ENCODE peak calls at places on chromosomes 16 and 17, in eight cellular contexts. F is CD4-positive, CD25-positive, alpha-beta regulatory T cell; I is GM23338; T is neural progenitor cell; V is IMR-90; S is transverse colon; J is bronchial epithelial cell; D is lung. X is an unnamed sample.
A peak's percentile ranks its signal among the peaks of the same experiment; 100 is the strongest.

GRCh38 chr16:2767140-2767731 is 9.8 kb downstream of the ELOB start:
- DNase-seq in F (no peak), I (no peak), T (no peak), V (no peak), S (no peak), J (no peak), D (no peak), X (no peak)

GRCh38 chr16:70660672-70661350 is 14.5 kb downstream of the IL34 start:
- DNase-seq in F (no peak), I (peak; percentile 75), T (no peak), V (no peak), S (no peak), J (no peak), D (no peak), X (no peak)

GRCh38 chr16:11152677-11153321 is 103.2 kb downstream of the SOCS1 start:
- DNase-seq in F (no peak), I (no peak), T (no peak), V (no peak), S (no peak), J (no peak), D (no peak), X (no peak)

GRCh38 chr17:81420769-81421462 is 25.7 kb downstream of the BAHCC1 start:
- DNase-seq in F (no peak), I (no peak), T (no peak), V (peak; percentile 49), S (no peak), J (no peak), D (no peak), X (no peak)

GRCh38 chr17:29102046-29102445 is 59.1 kb downstream of the PIPOX start:
- DNase-seq in F (no peak), I (no peak), T (no peak), V (no peak), S (no peak), J (no peak), D (no peak), X (no peak)

GRCh38 chr17:38464251-38464722 is 36.0 kb downstream of the ARHGAP23 start:
- DNase-seq in F (no peak), I (no peak), T (no peak), V (no peak), S (no peak), J (no peak), D (no peak), X (no peak)

GRCh38 chr17:40314557-40314953 is 5.6 kb downstream of the RARA start:
- DNase-seq in F (peak; percentile 50), I (no peak), T (no peak), V (peak; percentile 91), S (peak; percentile 92), J (peak; percentile 95), D (peak; percentile 94), X (no peak)

GRCh38 chr16:54286067-54286329 is 589 bp downstream of the IRX3 start:
- DNase-seq in F (no peak), I (no peak), T (no peak), V (no peak), S (no peak), J (no peak), D (no peak), X (no peak)

GRCh38 chr17:82985973-82986372 is 93.4 kb upstream of the METRNL start:
- DNase-seq in F (peak; percentile 50), I (peak; percentile 58), T (peak; percentile 71), V (peak; percentile 46), S (peak; percentile 47), J (no peak), D (peak; percentile 29), X (peak; percentile 59)

GRCh38 chr16:56950881-56951771 is 10.6 kb upstream of the CETP start:
- DNase-seq in F (peak; percentile 46), I (peak; percentile 82), T (peak; percentile 77), V (peak; percentile 51), S (peak; percentile 59), J (no peak), D (peak; percentile 37), X (peak; percentile 59)

GRCh38 chr16:4787627-4788482 is at the start of gene SEPTIN12:
- DNase-seq in F (no peak), I (peak; percentile 32), T (no peak), V (no peak), S (no peak), J (no peak), D (no peak), X (no peak)

GRCh38 chr16:52494621-52495020 is 52.3 kb downstream of the TOX3 start:
- DNase-seq in F (no peak), I (no peak), T (no peak), V (no peak), S (no peak), J (no peak), D (no peak), X (no peak)

GRCh38 chr16:15482748-15483118 is 48.3 kb downstream of the BMERB1 start:
- DNase-seq in F (no peak), I (no peak), T (no peak), V (no peak), S (no peak), J (no peak), D (no peak), X (no peak)

GRCh38 chr16:15486661-15487060 is 52.3 kb downstream of the BMERB1 start:
- DNase-seq in F (no peak), I (no peak), T (no peak), V (no peak), S (no peak), J (no peak), D (no peak), X (no peak)

GRCh38 chr16:15485175-15485574 is 50.8 kb downstream of the BMERB1 start:
- DNase-seq in F (no peak), I (no peak), T (no peak), V (no peak), S (no peak), J (no peak), D (no peak), X (no peak)

GRCh38 chr16:15483857-15484256 is 49.5 kb downstream of the BMERB1 start:
- DNase-seq in F (no peak), I (no peak), T (no peak), V (no peak), S (no peak), J (no peak), D (no peak), X (no peak)

DNA sequence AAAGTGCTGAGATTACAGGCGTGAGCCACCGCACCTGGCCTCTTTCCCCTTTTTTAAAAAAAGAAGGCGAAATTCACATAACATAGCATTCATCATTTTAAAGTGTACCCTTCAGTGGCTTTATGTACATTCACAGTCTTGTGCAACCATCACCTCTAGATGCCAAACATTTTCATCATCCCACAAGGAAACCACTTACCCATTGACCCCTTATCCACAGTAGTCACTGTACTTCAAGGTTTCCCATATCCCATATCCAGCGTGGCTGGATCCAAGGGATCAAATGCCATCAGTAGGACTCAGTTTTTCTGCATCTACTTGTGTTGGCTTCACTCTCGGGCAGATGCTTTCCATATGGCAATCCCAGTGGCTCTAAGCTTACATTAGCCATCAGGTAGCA is 50.3 kb downstream of the BMERB1 start:
- DNase-seq in F (no peak), I (no peak), T (no peak), V (peak; percentile 81), S (no peak), J (peak; percentile 64), D (no peak), X (no peak)
- H3K4me3 ChIP-seq in F (no peak overlapping the region), I (no peak overlapping the region), T (no peak overlapping the region), V (no peak overlapping the region), S (no peak overlapping the region), J (no peak overlapping the region), D (no peak overlapping the region), X (no peak overlapping the region)

GRCh38 chr17:34171245-34171818 is 83.8 kb upstream of the CCL2 start:
- DNase-seq in F (peak; percentile 29), I (peak; percentile 88), T (peak; percentile 57), V (peak; percentile 53), S (peak; percentile 54), J (peak; percentile 44), D (peak; percentile 60), X (no peak)
- H3K4me3 ChIP-seq in F (no peak overlapping the region), I (no peak overlapping the region), T (no peak overlapping the region), V (no peak overlapping the region), S (no peak overlapping the region), J (no peak overlapping the region), D (no peak overlapping the region), X (no peak overlapping the region)

GRCh38 chr17:76791053-76791980 is 53.4 kb downstream of the MFSD11 start:
- DNase-seq in F (no peak), I (no peak), T (no peak), V (peak; percentile 38), S (peak; percentile 63), J (peak; percentile 44), D (no peak), X (peak; percentile 62)
- H3K4me3 ChIP-seq in F (peak overlapping the region; percentile 48), I (no peak overlapping the region), T (no peak overlapping the region), V (no peak overlapping the region), S (no peak overlapping the region), J (no peak overlapping the region), D (no peak overlapping the region), X (no peak overlapping the region)

GRCh38 chr16:23597003-23597756 is 1.1 kb upstream of the NDUFAB1 start:
- DNase-seq in F (no peak), I (peak; percentile 77), T (peak; percentile 78), V (no peak), S (peak; percentile 18), J (peak; percentile 15), D (no peak), X (peak; percentile 11)
- H3K4me3 ChIP-seq in F (no peak overlapping the region), I (no peak overlapping the region), T (peak overlapping the region; percentile 96), V (no peak overlapping the region), S (no peak overlapping the region), J (no peak overlapping the region), D (no peak overlapping the region), X (no peak overlapping the region)

GRCh38 chr16:86514656-86515376 is 4.5 kb downstream of the FOXF1 start:
- DNase-seq in F (no peak), I (no peak), T (no peak), V (peak; percentile 19), S (no peak), J (no peak), D (no peak), X (no peak)
- H3K4me3 ChIP-seq in F (no peak overlapping the region), I (peak overlapping the region; percentile 50), T (no peak overlapping the region), V (peak overlapping the region; percentile 99), S (peak overlapping the region; percentile 50), J (no peak overlapping the region), D (peak overlapping the region; percentile 58), X (no peak overlapping the region)

GRCh38 chr17:48570325-48571023 is 7.7 kb downstream of the HOXB4 start:
- DNase-seq in F (no peak), I (no peak), T (no peak), V (peak; percentile 63), S (no peak), J (no peak), D (no peak), X (no peak)
- H3K4me3 ChIP-seq in F (no peak overlapping the region), I (no peak overlapping the region), T (no peak overlapping the region), V (peak overlapping the region; percentile 45), S (peak overlapping the region; percentile 2), J (no peak overlapping the region), D (no peak overlapping the region), X (no peak overlapping the region)